ENCODE peak calls at places on chromosomes 16 and 17, in nine cellular contexts. K, S, J, Q, N, I, A, R and G are unnamed samples.

GRCh38 chr17:64378890-64379354 is 11.7 kb downstream of the PECAM1 start:
- DNase-seq in J (no peak), N (no peak), R (no peak), K (no peak), Q (no peak), I (no peak), A (no peak), S (no peak), G (no peak)

GRCh38 chr16:74480150-74481029 is 59.1 kb upstream of the CLEC18B start:
- DNase-seq in J (no peak), I (no peak), S (peak), A (no peak), N (peak), Q (no peak), R (peak), K (no peak), G (no peak)

GRCh38 chr17:75727391-75727790 is 6.1 kb downstream of the ITGB4 start:
- DNase-seq in A (no peak), I (no peak), Q (no peak), K (no peak), R (no peak), J (no peak), N (no peak), S (no peak), G (no peak)

GRCh38 chr16:29815793-29816693 is at the start of gene PAGR1:
- DNase-seq in S (peak), N (peak), Q (peak), J (peak), R (peak), A (peak), K (peak), I (peak), G (peak)

GRCh38 chr17:50954641-50955121 is 88.5 kb upstream of the TOB1 start:
- DNase-seq in I (no peak), N (no peak), K (no peak), S (no peak), J (no peak), R (no peak), Q (no peak), A (peak), G (no peak)

GRCh38 chr16:29198731-29199521 is 207.6 kb downstream of the NPIPB11 start:
- DNase-seq in I (no peak), J (no peak), A (no peak), R (no peak), K (no peak), N (no peak), S (no peak), Q (no peak), G (no peak)

GRCh38 chr16:61858996-61859395 is 177.2 kb downstream of the CDH8 start:
- DNase-seq in S (no peak), J (no peak), A (no peak), I (no peak), N (no peak), R (no peak), K (no peak), Q (no peak), G (no peak)

GRCh38 chr17:18993876-18994275 is 10.7 kb downstream of the FAM83G start:
- DNase-seq in J (no peak), R (no peak), A (no peak), S (no peak), Q (no peak), N (no peak), K (no peak), I (no peak), G (no peak)

GRCh38 chr16:49857423-49858181 is 1.7 kb upstream of the ZNF423 start:
- DNase-seq in A (peak), Q (peak), J (peak), R (peak), K (no peak), N (peak), I (peak), S (peak), G (peak)

GRCh38 chr17:6768447-6768846 is 7.6 kb upstream of the FBXO39 start:
- DNase-seq in Q (no peak), K (no peak), N (no peak), A (no peak), R (no peak), S (no peak), J (no peak), I (no peak), G (no peak)